ENCODE peak calls at places on chromosomes 11 and 22, in nine cellular contexts. T is adrenal gland, N is Caco-2, D is SJSA1, S is lower lobe of right lung, X is neuronal stem cell, C is aorta, P is ovary, H is PC-9. I is an unnamed sample.
A peak's percentile ranks its signal among the peaks of the same experiment; 100 is the strongest.

GRCh38 chr11:125175896-125176575 is 11.5 kb downstream of the PKNOX2 start:
- DNase-seq in N (no peak), X (no peak), T (no peak), H (no peak), P (no peak), S (no peak), D (no peak), C (peak; percentile 69), I (peak; percentile 22)

GRCh38 chr22:22595001-22595835 is 36.2 kb upstream of the PRAME start:
- DNase-seq in D (no peak), S (no peak), H (no peak), T (no peak), C (no peak), X (no peak), P (no peak), N (no peak), I (no peak)

GRCh38 chr22:42758929-42759629 is 38.4 kb upstream of the A4GALT start:
- DNase-seq in X (no peak), N (no peak), H (no peak), P (no peak), S (no peak), C (no peak), T (peak; percentile 52), D (no peak), I (no peak)

GRCh38 chr22:45268958-45269844 is 15.5 kb upstream of the UPK3A start:
- DNase-seq in N (peak; percentile 94), X (peak; percentile 89), S (peak; percentile 90), D (peak; percentile 83), C (peak; percentile 89), T (peak; percentile 89), H (no peak), P (peak; percentile 92), I (peak; percentile 90)

GRCh38 chr11:69337211-69337721 is 43.3 kb downstream of the MYEOV start:
- DNase-seq in H (no peak), P (no peak), X (no peak), C (no peak), D (peak; percentile 66), N (peak; percentile 40), T (no peak), S (no peak), I (no peak)

GRCh38 chr11:15104166-15104565 is 10.6 kb upstream of the INSC start:
- DNase-seq in C (no peak), S (no peak), D (no peak), H (no peak), X (no peak), N (no peak), P (no peak), T (no peak), I (no peak)

GRCh38 chr22:30277547-30278344 is 11.1 kb upstream of the OSM start:
- DNase-seq in S (no peak), N (no peak), X (no peak), P (no peak), C (peak; percentile 69), T (peak; percentile 45), H (peak; percentile 54), D (no peak), I (no peak)

GRCh38 chr22:31625661-31626426 is 36.2 kb downstream of the PISD start:
- DNase-seq in C (no peak), S (no peak), P (peak; percentile 50), H (no peak), X (peak; percentile 63), T (peak; percentile 90), D (no peak), N (no peak), I (no peak)

GRCh38 chr11:109911488-109911887 is 181.7 kb upstream of the ZC3H12C start:
- DNase-seq in N (no peak), X (no peak), T (no peak), S (no peak), D (no peak), C (no peak), P (no peak), H (no peak), I (no peak)

GRCh38 chr11:11148598-11148997 is 204.5 kb downstream of the CSNK2A3 start:
- DNase-seq in T (no peak), N (no peak), X (no peak), S (no peak), D (no peak), C (no peak), P (no peak), H (no peak), I (no peak)
- H3K4me1 ChIP-seq in T (no peaks in the 10 kb centered on the region), N (peaks cover 12% of the 10 kb centered on the region), X (no peaks in the 10 kb centered on the region), S (peaks cover 9% of the 10 kb centered on the region), D (no peaks in the 10 kb centered on the region), C (no peaks in the 10 kb centered on the region), P (peaks cover 9% of the 10 kb centered on the region), H (no peaks in the 10 kb centered on the region), I (peaks cover 16% of the 10 kb centered on the region)

GRCh38 chr11:134228625-134229024 is 4.2 kb downstream of the VPS26B start:
- DNase-seq in P (no peak), C (no peak), H (no peak), N (no peak), D (no peak), X (no peak), S (no peak), T (no peak), I (no peak)

GRCh38 chr11:134231958-134232674 is 7.6 kb downstream of the VPS26B start:
- DNase-seq in H (no peak), X (no peak), S (no peak), T (no peak), P (no peak), N (no peak), D (no peak), C (no peak), I (no peak)

GRCh38 chr11:134230339-134230738 is 5.9 kb downstream of the VPS26B start:
- DNase-seq in T (no peak), C (no peak), S (no peak), N (no peak), X (no peak), D (no peak), H (no peak), P (no peak), I (no peak)

GRCh38 chr11:134226806-134227325 is 2.4 kb downstream of the VPS26B start:
- DNase-seq in T (no peak), D (no peak), C (no peak), X (no peak), N (no peak), P (no peak), S (no peak), H (no peak), I (no peak)

DNA sequence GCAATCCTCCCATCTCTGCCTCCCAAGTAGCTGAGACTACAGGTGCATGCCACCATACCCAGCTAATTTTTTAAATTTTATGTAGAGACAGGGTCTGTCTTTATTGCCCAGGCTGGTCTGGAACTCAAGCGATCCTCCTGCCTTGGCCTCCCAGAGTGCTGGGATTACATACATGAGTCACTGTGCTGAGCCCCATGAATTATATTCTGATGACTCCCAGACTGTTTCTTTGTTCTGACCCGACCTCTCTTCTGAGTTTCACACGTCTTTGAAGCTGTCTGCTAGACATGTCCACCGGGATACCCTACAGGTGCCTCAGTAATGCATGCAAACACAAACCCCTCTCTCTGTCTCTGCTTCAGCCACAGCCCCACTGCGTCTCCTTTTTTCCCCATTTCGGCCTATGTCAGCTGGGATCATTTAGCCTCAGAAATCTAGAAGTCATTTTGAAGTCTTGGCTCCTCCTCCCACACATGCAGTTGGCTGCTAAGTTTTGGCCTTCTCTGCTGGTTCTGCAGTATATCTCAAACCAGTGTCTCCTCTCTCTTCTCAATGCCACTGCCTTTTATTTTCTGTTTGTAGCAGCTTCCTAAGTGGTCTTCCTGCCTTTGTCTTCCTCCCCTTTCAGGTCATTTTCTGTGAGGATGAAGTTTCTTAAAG is 4.8 kb downstream of the VPS26B start:
- DNase-seq in H (no peak), T (no peak), P (no peak), C (no peak), X (no peak), S (no peak), D (no peak), N (no peak), I (no peak)
- H3K4me1 ChIP-seq in H (peaks cover 10% of the 10 kb centered on the region), T (peaks cover 12% of the 10 kb centered on the region), P (peaks cover 18% of the 10 kb centered on the region), C (no peaks in the 10 kb centered on the region), X (peaks cover 7% of the 10 kb centered on the region), S (peaks cover 66% of the 10 kb centered on the region), D (no peaks in the 10 kb centered on the region), N (peaks cover 7% of the 10 kb centered on the region), I (peaks cover 64% of the 10 kb centered on the region)

GRCh38 chr22:17926516-17926915 is 97.8 kb downstream of the MICAL3 start:
- DNase-seq in T (no peak), X (no peak), P (no peak), D (no peak), S (no peak), C (no peak), N (no peak), H (no peak), I (no peak)

GRCh38 chr22:17929909-17930308 is 94.5 kb downstream of the MICAL3 start:
- DNase-seq in N (no peak), D (no peak), H (no peak), P (no peak), X (no peak), C (no peak), S (no peak), T (no peak), I (no peak)

GRCh38 chr22:17924735-17925727 is 99.3 kb downstream of the MICAL3 start:
- DNase-seq in P (no peak), T (no peak), N (no peak), S (no peak), X (no peak), H (no peak), D (no peak), C (no peak), I (no peak)

GRCh38 chr22:17928391-17928790 is 96.0 kb downstream of the MICAL3 start:
- DNase-seq in X (no peak), S (no peak), D (no peak), C (no peak), H (no peak), N (no peak), P (no peak), T (no peak), I (no peak)

GRCh38 chr22:17927062-17927461 is 97.3 kb downstream of the MICAL3 start:
- DNase-seq in X (no peak), C (no peak), S (no peak), P (no peak), H (no peak), N (no peak), D (no peak), T (no peak), I (no peak)
- H3K4me1 ChIP-seq in X (no peaks in the 10 kb centered on the region), C (peaks cover 6% of the 10 kb centered on the region), S (peaks cover 34% of the 10 kb centered on the region), P (peaks cover 38% of the 10 kb centered on the region), H (peaks cover 9% of the 10 kb centered on the region), N (peaks cover 12% of the 10 kb centered on the region), D (peaks cover 15% of the 10 kb centered on the region), T (peaks cover 36% of the 10 kb centered on the region), I (peaks cover 37% of the 10 kb centered on the region)

DNA sequence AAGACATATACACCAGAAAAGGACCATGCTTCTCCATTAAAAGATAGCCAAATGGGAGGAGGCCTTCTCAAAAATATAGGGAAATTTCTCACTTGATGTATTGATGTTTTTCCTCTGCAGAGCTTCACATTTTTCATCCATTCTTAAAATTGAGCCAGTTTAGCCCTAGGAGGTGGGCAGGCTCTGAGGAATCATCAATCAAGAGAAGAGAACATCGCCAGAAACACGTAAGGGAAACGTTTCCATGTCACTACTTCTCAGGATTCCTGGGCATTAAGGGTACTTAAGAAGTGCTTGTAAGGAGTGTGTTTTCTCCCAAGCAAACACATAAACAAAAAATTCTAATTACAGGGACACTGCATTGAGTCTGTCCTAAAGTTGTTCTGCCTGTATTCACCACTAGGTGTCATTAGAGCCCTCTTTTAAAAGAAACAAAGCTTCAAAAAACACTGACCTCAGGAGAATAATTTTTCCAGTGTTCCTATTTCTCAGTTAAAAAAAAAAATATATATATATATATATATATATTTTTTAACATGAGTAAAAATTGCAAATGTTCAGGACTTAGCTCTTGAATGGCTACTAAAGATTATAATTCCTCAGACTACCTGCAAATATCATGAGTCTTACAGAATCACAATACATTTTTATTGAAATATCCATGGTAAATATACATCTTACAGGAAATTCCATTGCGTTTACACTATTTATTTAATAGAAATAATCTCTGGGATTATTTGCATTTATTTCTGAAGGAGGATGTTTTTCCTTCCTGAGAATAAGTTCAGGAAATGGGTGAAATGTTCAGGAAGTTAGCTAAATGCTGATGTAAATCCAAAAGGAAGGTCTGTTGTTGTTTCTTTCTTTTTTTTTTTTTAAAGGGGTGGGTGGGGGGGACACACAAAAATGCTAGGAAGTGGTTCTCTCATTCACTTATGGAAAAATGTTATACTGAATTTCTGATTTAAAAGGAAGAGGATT is 16.0 kb downstream of the FZD4 start:
- DNase-seq in X (peak; percentile 44), D (no peak), T (no peak), P (no peak), N (peak; percentile 75), H (peak; percentile 58), C (no peak), S (no peak), I (no peak)
- H3K4me1 ChIP-seq in X (no peaks in the 10 kb centered on the region), D (no peaks in the 10 kb centered on the region), T (peaks cover 23% of the 10 kb centered on the region), P (peaks cover 29% of the 10 kb centered on the region), N (peaks cover 51% of the 10 kb centered on the region), H (peaks cover 26% of the 10 kb centered on the region), C (peaks cover 17% of the 10 kb centered on the region), S (peaks cover 59% of the 10 kb centered on the region), I (peaks cover 35% of the 10 kb centered on the region)